ENCODE peak calls at places on chromosomes 6 and 20, in four cellular contexts. One of them, this sample, is unnamed.

GRCh38 chr6:132527791-132528190 is 10.3 kb upstream of the TAAR9 start:
- DNase-seq in IMR-90: peak
- DNase-seq in adrenal gland: no peak
- DNase-seq in fibroblast of pulmonary artery: no peak
- DNase-seq in this sample: no peak

GRCh38 chr6:63290507-63291049 is 29.2 kb downstream of the LGSN start:
- DNase-seq in fibroblast of pulmonary artery: no peak
- DNase-seq in IMR-90: no peak
- DNase-seq in adrenal gland: no peak
- DNase-seq in this sample: no peak

GRCh38 chr20:33702861-33703260 is 16.7 kb upstream of the E2F1 start:
- DNase-seq in adrenal gland: no peak
- DNase-seq in IMR-90: no peak
- DNase-seq in fibroblast of pulmonary artery: no peak
- DNase-seq in this sample: no peak

GRCh38 chr6:78701407-78701806 is 165.9 kb upstream of the IRAK1BP1 start:
- DNase-seq in adrenal gland: no peak
- DNase-seq in fibroblast of pulmonary artery: peak
- DNase-seq in IMR-90: peak
- DNase-seq in this sample: peak

GRCh38 chr6:5151955-5152401 is 66.8 kb downstream of the PPP1R3G start:
- DNase-seq in adrenal gland: no peak
- DNase-seq in fibroblast of pulmonary artery: peak
- DNase-seq in IMR-90: peak
- DNase-seq in this sample: peak

GRCh38 chr6:53492860-53493634 is 51.9 kb downstream of the GCLC start:
- DNase-seq in IMR-90: peak
- DNase-seq in fibroblast of pulmonary artery: peak
- DNase-seq in adrenal gland: no peak
- DNase-seq in this sample: peak

GRCh38 chr6:92915466-92915865 is 503.9 kb downstream of the EPHA7 start:
- DNase-seq in IMR-90: no peak
- DNase-seq in adrenal gland: no peak
- DNase-seq in fibroblast of pulmonary artery: no peak
- DNase-seq in this sample: no peak

GRCh38 chr20:13220194-13220856 is 749 bp upstream of the ISM1 start:
- DNase-seq in IMR-90: peak
- DNase-seq in fibroblast of pulmonary artery: peak
- DNase-seq in adrenal gland: peak
- DNase-seq in this sample: peak

GRCh38 chr6:26156105-26156849 is 69.0 kb downstream of the HFE start:
- DNase-seq in fibroblast of pulmonary artery: peak
- DNase-seq in adrenal gland: peak
- DNase-seq in IMR-90: peak
- DNase-seq in this sample: peak

GRCh38 chr6:57021086-57021720 is 25.3 kb upstream of the KIAA1586 start:
- DNase-seq in adrenal gland: no peak
- DNase-seq in IMR-90: peak
- DNase-seq in fibroblast of pulmonary artery: peak
- DNase-seq in this sample: peak

GRCh38 chr6:3427740-3428085 is 29.1 kb downstream of the SLC22A23 start:
- DNase-seq in adrenal gland: peak
- DNase-seq in fibroblast of pulmonary artery: no peak
- DNase-seq in IMR-90: no peak
- DNase-seq in this sample: peak

GRCh38 chr6:37819802-37820712 is 530 bp downstream of the ZFAND3 start:
- DNase-seq in fibroblast of pulmonary artery: peak
- DNase-seq in adrenal gland: peak
- DNase-seq in IMR-90: peak
- DNase-seq in this sample: peak

GRCh38 chr6:122400121-122400450 is 634 bp downstream of the HSF2 start:
- DNase-seq in IMR-90: no peak
- DNase-seq in fibroblast of pulmonary artery: no peak
- DNase-seq in adrenal gland: no peak
- DNase-seq in this sample: peak

GRCh38 chr6:15184441-15184861 is 61.4 kb upstream of the JARID2 start:
- DNase-seq in fibroblast of pulmonary artery: no peak
- DNase-seq in adrenal gland: no peak
- DNase-seq in IMR-90: no peak
- DNase-seq in this sample: no peak

GRCh38 chr6:149306967-149307366 is 10.5 kb upstream of the TAB2 start:
- DNase-seq in IMR-90: peak
- DNase-seq in fibroblast of pulmonary artery: peak
- DNase-seq in adrenal gland: no peak
- DNase-seq in this sample: no peak

GRCh38 chr20:12660918-12661317 is 347.9 kb upstream of the SPTLC3 start:
- DNase-seq in IMR-90: no peak
- DNase-seq in adrenal gland: no peak
- DNase-seq in fibroblast of pulmonary artery: no peak
- DNase-seq in this sample: no peak

GRCh38 chr20:22449115-22449973 is 135.0 kb downstream of the FOXA2 start:
- DNase-seq in fibroblast of pulmonary artery: no peak
- DNase-seq in adrenal gland: no peak
- DNase-seq in IMR-90: no peak
- DNase-seq in this sample: no peak

GRCh38 chr20:57025666-57026065 is 240.8 kb downstream of the BMP7 start:
- DNase-seq in adrenal gland: no peak
- DNase-seq in IMR-90: no peak
- DNase-seq in fibroblast of pulmonary artery: no peak
- DNase-seq in this sample: no peak

GRCh38 chr6:35165630-35166071 is 24.5 kb upstream of the TCP11 start:
- DNase-seq in IMR-90: peak
- DNase-seq in fibroblast of pulmonary artery: no peak
- DNase-seq in adrenal gland: no peak
- DNase-seq in this sample: no peak

GRCh38 chr20:8215516-8215915 is 83.5 kb downstream of the PLCB1 start:
- DNase-seq in adrenal gland: no peak
- DNase-seq in IMR-90: peak
- DNase-seq in fibroblast of pulmonary artery: peak
- DNase-seq in this sample: peak

GRCh38 chr6:14857501-14857900 is 388.4 kb upstream of the JARID2 start:
- DNase-seq in fibroblast of pulmonary artery: no peak
- DNase-seq in adrenal gland: no peak
- DNase-seq in IMR-90: no peak
- DNase-seq in this sample: no peak

GRCh38 chr20:22312744-22313346 is 271.5 kb downstream of the FOXA2 start:
- DNase-seq in adrenal gland: peak
- DNase-seq in IMR-90: peak
- DNase-seq in fibroblast of pulmonary artery: peak
- DNase-seq in this sample: no peak

GRCh38 chr20:34615477-34615876 is 57.0 kb downstream of the MAP1LC3A start:
- DNase-seq in fibroblast of pulmonary artery: peak
- DNase-seq in adrenal gland: no peak
- DNase-seq in IMR-90: peak
- DNase-seq in this sample: peak

GRCh38 chr6:35673755-35674154 is 15.0 kb downstream of the FKBP5 start:
- DNase-seq in IMR-90: no peak
- DNase-seq in adrenal gland: no peak
- DNase-seq in fibroblast of pulmonary artery: no peak
- DNase-seq in this sample: no peak

GRCh38 chr6:37314117-37314802 is 39.5 kb upstream of the RNF8 start:
- DNase-seq in fibroblast of pulmonary artery: no peak
- DNase-seq in adrenal gland: no peak
- DNase-seq in IMR-90: no peak
- DNase-seq in this sample: no peak

GRCh38 chr6:106513813-106514212 is 115.5 kb downstream of the RTN4IP1 start:
- DNase-seq in IMR-90: no peak
- DNase-seq in fibroblast of pulmonary artery: no peak
- DNase-seq in adrenal gland: no peak
- DNase-seq in this sample: no peak

GRCh38 chr6:41182069-41183034 is 18.6 kb downstream of the TREML2 start:
- DNase-seq in adrenal gland: no peak
- DNase-seq in fibroblast of pulmonary artery: peak
- DNase-seq in IMR-90: peak
- DNase-seq in this sample: peak

GRCh38 chr6:2725364-2725988 is 25.2 kb downstream of the MYLK4 start:
- DNase-seq in adrenal gland: no peak
- DNase-seq in fibroblast of pulmonary artery: no peak
- DNase-seq in IMR-90: no peak
- DNase-seq in this sample: no peak

GRCh38 chr6:115770851-115771250 is 289.8 kb downstream of the FRK start:
- DNase-seq in fibroblast of pulmonary artery: no peak
- DNase-seq in adrenal gland: no peak
- DNase-seq in IMR-90: no peak
- DNase-seq in this sample: no peak

GRCh38 chr20:2817891-2818595 is 1.9 kb downstream of the TMEM239 start:
- DNase-seq in adrenal gland: no peak
- DNase-seq in fibroblast of pulmonary artery: no peak
- DNase-seq in IMR-90: no peak
- DNase-seq in this sample: no peak

GRCh38 chr20:2815242-2815900 is 584 bp downstream of the C20orf141 start:
- DNase-seq in IMR-90: no peak
- DNase-seq in fibroblast of pulmonary artery: no peak
- DNase-seq in adrenal gland: no peak
- DNase-seq in this sample: no peak

GRCh38 chr20:2816030-2816582 is at the start of gene TMEM239:
- DNase-seq in adrenal gland: no peak
- DNase-seq in IMR-90: no peak
- DNase-seq in fibroblast of pulmonary artery: no peak
- DNase-seq in this sample: no peak

GRCh38 chr20:2817341-2817726 is 1.2 kb downstream of the TMEM239 start:
- DNase-seq in adrenal gland: no peak
- DNase-seq in fibroblast of pulmonary artery: no peak
- DNase-seq in IMR-90: no peak
- DNase-seq in this sample: no peak

GRCh38 chr20:2816583-2817340 is 598 bp downstream of the TMEM239 start:
- DNase-seq in IMR-90: peak
- DNase-seq in adrenal gland: no peak
- DNase-seq in fibroblast of pulmonary artery: no peak
- DNase-seq in this sample: no peak
- TF ChIP-seq CTCF in IMR-90: no peak
- TF ChIP-seq CTCF in adrenal gland: no peak
- TF ChIP-seq CTCF in fibroblast of pulmonary artery: no peak
- TF ChIP-seq CTCF in this sample: no peak

GRCh38 chr20:9323622-9324021 is 190.8 kb upstream of the LAMP5 start:
- DNase-seq in IMR-90: no peak
- DNase-seq in fibroblast of pulmonary artery: peak
- DNase-seq in adrenal gland: no peak
- DNase-seq in this sample: no peak
- TF ChIP-seq CTCF in IMR-90: peak
- TF ChIP-seq CTCF in fibroblast of pulmonary artery: peak
- TF ChIP-seq CTCF in adrenal gland: no peak
- TF ChIP-seq CTCF in this sample: peak

DNA sequence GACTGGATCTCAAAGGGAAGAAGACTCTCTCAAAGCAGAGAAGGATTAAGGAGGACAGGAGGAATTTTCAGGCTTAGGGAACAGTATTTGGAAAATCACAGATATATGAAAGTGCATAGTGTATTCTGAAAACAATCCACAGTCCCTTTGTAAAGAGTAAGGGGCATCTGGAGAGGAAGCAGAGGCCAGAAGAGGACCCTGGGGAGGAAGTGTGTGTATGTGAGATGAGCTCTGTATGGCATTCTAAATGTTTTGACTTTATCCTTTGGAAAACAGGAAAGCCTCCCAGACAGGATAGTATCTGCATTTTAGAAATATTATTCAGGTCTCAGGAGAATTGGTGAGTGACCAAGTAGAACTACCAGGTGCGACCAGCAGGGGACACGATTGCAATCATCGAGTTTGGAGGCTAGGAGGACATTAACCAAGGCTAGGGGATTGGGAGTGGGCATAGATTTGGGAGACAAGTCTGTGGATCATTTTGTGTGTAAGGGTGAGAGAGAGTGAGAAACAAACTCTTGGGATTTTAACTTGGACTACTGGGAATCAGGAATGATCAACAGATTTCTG is 38.3 kb upstream of the FAM184A start:
- DNase-seq in IMR-90: no peak
- DNase-seq in adrenal gland: no peak
- DNase-seq in fibroblast of pulmonary artery: no peak
- DNase-seq in this sample: no peak
- TF ChIP-seq CTCF in IMR-90: no peak
- TF ChIP-seq CTCF in adrenal gland: no peak
- TF ChIP-seq CTCF in fibroblast of pulmonary artery: peak
- TF ChIP-seq CTCF in this sample: peak

GRCh38 chr6:85678000-85678601 is 35.4 kb upstream of the SYNCRIP start:
- DNase-seq in fibroblast of pulmonary artery: no peak
- DNase-seq in IMR-90: no peak
- DNase-seq in adrenal gland: no peak
- DNase-seq in this sample: no peak

GRCh38 chr6:85674604-85675003 is 31.9 kb upstream of the SYNCRIP start:
- DNase-seq in IMR-90: no peak
- DNase-seq in adrenal gland: no peak
- DNase-seq in fibroblast of pulmonary artery: no peak
- DNase-seq in this sample: no peak

GRCh38 chr6:85675030-85675819 is 32.5 kb upstream of the SYNCRIP start:
- DNase-seq in IMR-90: peak
- DNase-seq in fibroblast of pulmonary artery: peak
- DNase-seq in adrenal gland: no peak
- DNase-seq in this sample: peak

GRCh38 chr6:85677243-85677956 is 34.7 kb upstream of the SYNCRIP start:
- DNase-seq in fibroblast of pulmonary artery: peak
- DNase-seq in IMR-90: no peak
- DNase-seq in adrenal gland: no peak
- DNase-seq in this sample: no peak

DNA sequence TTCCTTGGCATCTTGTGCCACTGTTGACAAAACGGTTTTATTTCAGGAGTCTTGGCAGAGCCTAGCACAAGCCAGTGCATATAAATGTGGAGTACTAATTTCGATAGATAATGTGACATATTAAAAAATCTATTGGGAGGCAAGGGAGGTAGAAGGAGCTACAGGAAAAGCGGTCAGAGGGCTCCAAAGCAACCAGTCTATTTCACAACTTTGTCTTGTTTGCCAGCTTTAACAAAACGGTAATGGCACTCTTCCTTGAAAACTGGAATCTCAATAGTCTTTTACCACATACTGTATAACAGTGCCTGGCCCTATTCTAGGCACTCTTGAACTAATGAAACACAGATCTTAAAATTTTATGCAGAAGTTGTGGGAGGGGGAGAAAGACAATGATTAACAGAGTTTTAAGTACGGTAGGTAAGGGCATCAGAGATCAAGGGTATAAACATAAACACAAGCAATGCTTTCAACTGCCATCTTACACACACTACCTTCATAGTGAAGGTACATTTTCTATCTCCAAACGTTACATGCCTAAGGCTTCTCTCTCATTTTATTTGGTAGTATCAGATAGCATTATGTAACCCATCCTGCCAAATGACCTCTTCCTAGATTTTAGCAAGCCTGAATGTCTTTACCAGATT is 33.5 kb upstream of the SYNCRIP start:
- DNase-seq in fibroblast of pulmonary artery: peak
- DNase-seq in IMR-90: no peak
- DNase-seq in adrenal gland: no peak
- DNase-seq in this sample: no peak
- TF ChIP-seq CTCF in fibroblast of pulmonary artery: no peak
- TF ChIP-seq CTCF in IMR-90: no peak
- TF ChIP-seq CTCF in adrenal gland: no peak
- TF ChIP-seq CTCF in this sample: no peak

This sample was measured in astrocyte.